ENCODE peak calls at places on chromosome 6, in eight cellular contexts. One of them, this sample, is unnamed.

GRCh38 chr6:165602291-165602690 is 60.8 kb downstream of the PDE10A start:
- DNase-seq in NT2/D1: no peak
- DNase-seq in sigmoid colon: no peak
- DNase-seq in stimulated activated CD4-positive, alpha-beta T cell treated with anti-CD3 and anti-CD28 coated beads, Interleukin-4, amount 100 ng/mL, for 24 hours: no peak
- DNase-seq in uterus: no peak
- DNase-seq in lung: no peak
- DNase-seq in T-helper 1 cell: no peak
- DNase-seq in OCI-M1: no peak
- DNase-seq in this sample: no peak

GRCh38 chr6:24933868-24934401 is 1.8 kb downstream of the RIPOR2 start:
- DNase-seq in stimulated activated CD4-positive, alpha-beta T cell treated with anti-CD3 and anti-CD28 coated beads, Interleukin-4, amount 100 ng/mL, for 24 hours: peak; percentile 56
- DNase-seq in sigmoid colon: no peak
- DNase-seq in T-helper 1 cell: no peak
- DNase-seq in NT2/D1: peak; percentile 49
- DNase-seq in lung: no peak
- DNase-seq in OCI-M1: peak; percentile 75
- DNase-seq in uterus: no peak
- DNase-seq in this sample: no peak

GRCh38 chr6:140566706-140567330 is 1192.4 kb upstream of the CITED2 start:
- DNase-seq in OCI-M1: peak; percentile 42
- DNase-seq in T-helper 1 cell: no peak
- DNase-seq in NT2/D1: no peak
- DNase-seq in stimulated activated CD4-positive, alpha-beta T cell treated with anti-CD3 and anti-CD28 coated beads, Interleukin-4, amount 100 ng/mL, for 24 hours: no peak
- DNase-seq in lung: no peak
- DNase-seq in sigmoid colon: no peak
- DNase-seq in uterus: no peak
- DNase-seq in this sample: no peak

GRCh38 chr6:160178271-160178670 is 56.7 kb downstream of the SLC22A1 start:
- DNase-seq in uterus: no peak
- DNase-seq in lung: no peak
- DNase-seq in sigmoid colon: no peak
- DNase-seq in stimulated activated CD4-positive, alpha-beta T cell treated with anti-CD3 and anti-CD28 coated beads, Interleukin-4, amount 100 ng/mL, for 24 hours: no peak
- DNase-seq in T-helper 1 cell: no peak
- DNase-seq in NT2/D1: no peak
- DNase-seq in OCI-M1: no peak
- DNase-seq in this sample: no peak

GRCh38 chr6:140921366-140922226 is 1211.1 kb upstream of the GJE1 start:
- DNase-seq in lung: no peak
- DNase-seq in T-helper 1 cell: no peak
- DNase-seq in NT2/D1: peak; percentile 3
- DNase-seq in sigmoid colon: no peak
- DNase-seq in OCI-M1: peak; percentile 81
- DNase-seq in uterus: no peak
- DNase-seq in stimulated activated CD4-positive, alpha-beta T cell treated with anti-CD3 and anti-CD28 coated beads, Interleukin-4, amount 100 ng/mL, for 24 hours: no peak
- DNase-seq in this sample: peak; percentile 25

GRCh38 chr6:168083142-168083885 is 4.3 kb upstream of the FRMD1 start:
- DNase-seq in OCI-M1: no peak
- DNase-seq in uterus: no peak
- DNase-seq in stimulated activated CD4-positive, alpha-beta T cell treated with anti-CD3 and anti-CD28 coated beads, Interleukin-4, amount 100 ng/mL, for 24 hours: no peak
- DNase-seq in T-helper 1 cell: no peak
- DNase-seq in NT2/D1: no peak
- DNase-seq in lung: no peak
- DNase-seq in sigmoid colon: no peak
- DNase-seq in this sample: no peak

GRCh38 chr6:115887887-115888286 is 172.8 kb downstream of the FRK start:
- DNase-seq in lung: no peak
- DNase-seq in NT2/D1: no peak
- DNase-seq in T-helper 1 cell: no peak
- DNase-seq in uterus: no peak
- DNase-seq in sigmoid colon: no peak
- DNase-seq in OCI-M1: no peak
- DNase-seq in stimulated activated CD4-positive, alpha-beta T cell treated with anti-CD3 and anti-CD28 coated beads, Interleukin-4, amount 100 ng/mL, for 24 hours: no peak
- DNase-seq in this sample: no peak

GRCh38 chr6:9520417-9521151 is 894.3 kb downstream of the TFAP2A start:
- DNase-seq in stimulated activated CD4-positive, alpha-beta T cell treated with anti-CD3 and anti-CD28 coated beads, Interleukin-4, amount 100 ng/mL, for 24 hours: no peak
- DNase-seq in sigmoid colon: no peak
- DNase-seq in NT2/D1: no peak
- DNase-seq in lung: no peak
- DNase-seq in T-helper 1 cell: no peak
- DNase-seq in OCI-M1: peak; percentile 50
- DNase-seq in uterus: no peak
- DNase-seq in this sample: no peak

GRCh38 chr6:9370480-9370879 is 935.1 kb upstream of the SLC35B3 start:
- DNase-seq in T-helper 1 cell: no peak
- DNase-seq in OCI-M1: no peak
- DNase-seq in stimulated activated CD4-positive, alpha-beta T cell treated with anti-CD3 and anti-CD28 coated beads, Interleukin-4, amount 100 ng/mL, for 24 hours: no peak
- DNase-seq in sigmoid colon: no peak
- DNase-seq in lung: no peak
- DNase-seq in NT2/D1: no peak
- DNase-seq in uterus: no peak
- DNase-seq in this sample: no peak

GRCh38 chr6:99739526-99739925 is 132.9 kb downstream of the PRDM13 start:
- DNase-seq in sigmoid colon: no peak
- DNase-seq in uterus: no peak
- DNase-seq in OCI-M1: no peak
- DNase-seq in lung: no peak
- DNase-seq in stimulated activated CD4-positive, alpha-beta T cell treated with anti-CD3 and anti-CD28 coated beads, Interleukin-4, amount 100 ng/mL, for 24 hours: no peak
- DNase-seq in T-helper 1 cell: no peak
- DNase-seq in NT2/D1: no peak
- DNase-seq in this sample: no peak

GRCh38 chr6:2563635-2564034 is 187.1 kb downstream of the MYLK4 start:
- DNase-seq in stimulated activated CD4-positive, alpha-beta T cell treated with anti-CD3 and anti-CD28 coated beads, Interleukin-4, amount 100 ng/mL, for 24 hours: peak; percentile 22
- DNase-seq in OCI-M1: peak; percentile 72
- DNase-seq in uterus: no peak
- DNase-seq in lung: no peak
- DNase-seq in T-helper 1 cell: no peak
- DNase-seq in NT2/D1: no peak
- DNase-seq in sigmoid colon: no peak
- DNase-seq in this sample: no peak